ENCODE peak calls at places on chromosome 15, in five cellular contexts. X is H9, P is H1, V is mesenchymal stem cell, R is trophoblast cell. A is an unnamed sample.

GRCh38 chr15:66748320-66748779 is 46.3 kb downstream of the SMAD6 start:
- DNase-seq in P (no peak), X (no peak), R (no peak), V (peak; percentile 67), A (no peak)

GRCh38 chr15:63414474-63415201 is 33.0 kb upstream of the CA12 start:
- DNase-seq in R (no peak), V (no peak), X (no peak), P (no peak), A (no peak)

GRCh38 chr15:100350434-100351226 is 8.9 kb upstream of the ADAMTS17 start:
- DNase-seq in R (no peak), P (no peak), X (no peak), V (peak; percentile 15), A (no peak)

GRCh38 chr15:29631076-29632070 is 190.9 kb downstream of the TJP1 start:
- DNase-seq in V (no peak), P (peak; percentile 43), X (no peak), R (no peak), A (no peak)

GRCh38 chr15:57345584-57345983 is 30.7 kb upstream of the CGNL1 start:
- DNase-seq in V (no peak), P (no peak), R (no peak), X (peak; percentile 79), A (no peak)

GRCh38 chr15:36365963-36366362 is 213.5 kb upstream of the CDIN1 start:
- DNase-seq in P (no peak), R (no peak), X (no peak), V (peak; percentile 32), A (no peak)

GRCh38 chr15:36601952-36602351 is 22.5 kb downstream of the CDIN1 start:
- DNase-seq in R (no peak), X (no peak), P (no peak), V (no peak), A (no peak)

GRCh38 chr15:57183041-57183440 is 193.3 kb upstream of the CGNL1 start:
- DNase-seq in V (peak; percentile 43), R (no peak), P (no peak), X (no peak), A (no peak)

GRCh38 chr15:64149424-64150235 is 1.9 kb upstream of the SNX22 start:
- DNase-seq in P (no peak), R (no peak), V (peak; percentile 8), X (peak; percentile 64), A (no peak)

GRCh38 chr15:38085931-38086562 is 151.6 kb downstream of the TMCO5A start:
- DNase-seq in R (no peak), P (no peak), X (no peak), V (peak; percentile 62), A (no peak)

GRCh38 chr15:83571820-83572707 is 81.9 kb upstream of the ADAMTSL3 start:
- DNase-seq in R (no peak), V (peak; percentile 27), X (no peak), P (peak; percentile 53), A (peak; percentile 41)

GRCh38 chr15:90774731-90775521 is 57.8 kb downstream of the BLM start:
- DNase-seq in P (no peak), R (peak; percentile 13), X (no peak), V (peak; percentile 37), A (no peak)

GRCh38 chr15:66703540-66703941 is 1.5 kb downstream of the SMAD6 start:
- DNase-seq in P (no peak), V (peak; percentile 50), X (no peak), R (peak; percentile 42), A (no peak)

GRCh38 chr15:65305144-65305758 is 774 bp downstream of the RNU5B-1 start:
- DNase-seq in V (peak; percentile 99), X (no peak), P (no peak), R (no peak), A (no peak)

GRCh38 chr15:92306662-92307061 is 87.0 kb upstream of the ST8SIA2 start:
- DNase-seq in P (no peak), V (no peak), R (no peak), X (peak; percentile 64), A (peak; percentile 46)

GRCh38 chr15:71312731-71313460 is 197.6 kb downstream of the THSD4 start:
- DNase-seq in X (no peak), P (no peak), R (no peak), V (no peak), A (no peak)

GRCh38 chr15:84671211-84671610 is 13.2 kb upstream of the NMB start:
- DNase-seq in R (no peak), P (no peak), V (peak; percentile 71), X (no peak), A (no peak)

GRCh38 chr15:85717212-85717611 is 77.5 kb downstream of the KLHL25 start:
- DNase-seq in R (peak; percentile 26), P (no peak), X (no peak), V (no peak), A (no peak)

GRCh38 chr15:69140306-69140705 is 20.1 kb upstream of the GLCE start:
- DNase-seq in X (no peak), R (no peak), V (no peak), P (no peak), A (no peak)

GRCh38 chr15:29668120-29668602 is 154.1 kb downstream of the TJP1 start:
- DNase-seq in P (peak; percentile 83), V (peak; percentile 92), X (peak; percentile 91), R (peak; percentile 85), A (peak; percentile 64)

GRCh38 chr15:87959658-87960057 is 296.9 kb downstream of the NTRK3 start:
- DNase-seq in R (no peak), V (no peak), P (no peak), X (no peak), A (no peak)

GRCh38 chr15:91133511-91133910 is 33.5 kb downstream of the SV2B start:
- DNase-seq in P (no peak), R (no peak), X (peak; percentile 35), V (no peak), A (no peak)

GRCh38 chr15:67834593-67835348 is 5.1 kb downstream of the RNU6-1 start:
- DNase-seq in P (peak; percentile 83), V (no peak), X (no peak), R (no peak), A (no peak)

GRCh38 chr15:36126194-36126593 is 453.2 kb upstream of the CDIN1 start:
- DNase-seq in X (no peak), V (no peak), R (no peak), P (no peak), A (no peak)

GRCh38 chr15:95129589-95129988 is 898.2 kb downstream of the MCTP2 start:
- DNase-seq in X (no peak), R (no peak), P (no peak), V (peak; percentile 69), A (no peak)

GRCh38 chr15:48974865-48975264 is 11.1 kb upstream of the SHC4 start:
- DNase-seq in X (peak; percentile 53), V (peak; percentile 25), P (no peak), R (no peak), A (no peak)

GRCh38 chr15:53789654-53790053 is 30.2 kb upstream of the WDR72 start:
- DNase-seq in R (no peak), P (no peak), X (no peak), V (no peak), A (no peak)
- H3K4me2 ChIP-seq in R (no peak overlapping the region), P (no peak overlapping the region), X (no peak overlapping the region), V (no peak overlapping the region), A (no peak overlapping the region)

DNA sequence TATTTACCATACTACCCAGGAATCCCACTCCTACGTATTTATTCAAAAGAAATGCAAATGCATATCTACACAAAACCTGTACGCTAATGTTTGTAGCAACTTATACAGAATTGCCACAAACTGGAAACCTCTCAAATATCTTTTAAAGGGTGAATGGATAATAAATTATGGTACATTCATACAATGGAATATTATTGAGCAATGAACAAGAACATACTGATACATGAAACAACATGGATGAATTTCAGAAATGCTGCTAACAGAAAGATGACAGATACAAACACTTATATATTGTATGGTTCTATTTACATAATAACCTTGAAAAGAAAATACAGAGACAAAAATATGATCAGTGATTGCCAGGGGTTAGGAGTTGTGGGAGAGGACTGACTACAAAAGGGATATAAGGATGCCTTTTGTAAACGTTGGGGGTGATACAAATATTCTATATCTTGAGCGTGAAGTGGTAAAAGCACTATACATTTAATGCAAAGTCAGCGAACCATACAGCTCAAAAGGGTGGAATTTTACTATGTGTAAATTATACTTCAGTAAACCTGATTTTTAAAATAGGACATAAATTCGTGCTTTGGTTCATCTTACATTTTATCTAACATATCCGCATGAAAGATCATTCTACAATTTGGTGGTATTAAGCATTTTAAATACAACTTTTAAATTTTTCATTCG is 55.0 kb upstream of the FOXB1 start:
- DNase-seq in P (no peak), X (no peak), R (no peak), V (no peak), A (no peak)
- H2BK12ac ChIP-seq in P (no peak overlapping the region), X (no peak overlapping the region), R (no peak overlapping the region), V (no peak overlapping the region), A (no peak overlapping the region)

GRCh38 chr15:74140445-74140761 is 10.0 kb downstream of the ISLR2 start:
- DNase-seq in R (no peak), P (no peak), V (no peak), X (no peak), A (no peak)
- H3K4me2 ChIP-seq in R (no peak overlapping the region), P (peak overlapping the region; percentile 21), V (no peak overlapping the region), X (no peak overlapping the region), A (no peak overlapping the region)

GRCh38 chr15:98127612-98128011 is 167.1 kb downstream of the ARRDC4 start:
- DNase-seq in V (no peak), P (no peak), X (no peak), R (no peak), A (no peak)

GRCh38 chr15:98126326-98127090 is 166.0 kb downstream of the ARRDC4 start:
- DNase-seq in P (no peak), V (no peak), R (no peak), X (no peak), A (no peak)

GRCh38 chr15:98134875-98135274 is 174.4 kb downstream of the ARRDC4 start:
- DNase-seq in X (no peak), V (no peak), R (no peak), P (no peak), A (no peak)

GRCh38 chr15:98131924-98132323 is 171.4 kb downstream of the ARRDC4 start:
- DNase-seq in X (no peak), V (peak; percentile 9), R (no peak), P (no peak), A (no peak)
- H2BK12ac ChIP-seq in X (no peak overlapping the region), V (no peak overlapping the region), R (no peak overlapping the region), P (no peak overlapping the region), A (no peak overlapping the region)

DNA sequence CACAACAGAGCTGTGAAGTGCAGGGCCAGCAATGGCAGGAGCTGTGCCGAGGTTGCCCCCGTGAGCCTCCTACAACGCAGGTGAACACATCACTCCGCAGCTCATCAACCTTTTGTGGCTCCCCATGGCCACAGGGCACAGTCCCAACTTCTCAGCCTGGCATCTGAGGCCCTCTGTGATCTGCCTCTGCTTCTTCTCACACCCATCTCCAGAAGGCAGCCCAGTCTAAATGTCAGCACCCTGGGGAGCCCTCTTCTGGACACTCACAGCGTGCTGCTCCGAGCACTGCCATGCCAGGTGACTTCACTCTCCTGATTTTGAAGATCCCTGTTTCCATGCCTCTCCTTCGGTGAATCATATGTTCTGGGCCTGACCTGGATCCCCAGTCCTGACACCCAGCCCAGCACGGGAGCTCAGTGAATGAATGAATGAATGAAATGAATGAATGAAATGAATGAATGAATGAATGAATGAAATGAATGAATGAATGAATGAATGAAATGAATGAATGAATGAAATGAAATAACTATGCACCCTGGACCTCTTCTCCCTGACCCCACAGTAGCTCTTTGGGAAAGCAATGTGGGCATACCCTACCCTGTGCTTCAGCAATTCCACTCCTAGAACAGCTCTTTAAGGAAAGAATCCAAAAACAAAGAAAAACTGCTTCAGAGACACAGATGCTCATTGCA is 17.9 kb upstream of the SKIC8 start:
- DNase-seq in R (peak; percentile 22), P (no peak), V (peak; percentile 9), X (no peak), A (no peak)
- H3K4me2 ChIP-seq in R (no peak overlapping the region), P (no peak overlapping the region), V (no peak overlapping the region), X (no peak overlapping the region), A (no peak overlapping the region)